ENCODE peak calls at places on chromosomes 1 and 21, in ten cellular contexts. N, H, Y, L, A, Q, S, O, Z and P are unnamed samples.

GRCh38 chr1:100034465-100034864 is 64.7 kb downstream of the SLC35A3 start:
- DNase-seq in N (no peak), H (peak), Y (peak), L (peak), A (no peak), Q (no peak), S (no peak), O (no peak), Z (no peak), P (no peak)

GRCh38 chr1:36673207-36673606 is 190.5 kb upstream of the CSF3R start:
- DNase-seq in N (no peak), H (no peak), Y (no peak), L (no peak), A (no peak), Q (no peak), S (no peak), O (no peak), Z (no peak), P (peak)

GRCh38 chr1:24003331-24003972 is 23.3 kb upstream of the SRSF10 start:
- DNase-seq in N (no peak), H (peak), Y (peak), L (peak), A (no peak), Q (no peak), S (no peak), O (peak), Z (no peak), P (no peak)

GRCh38 chr1:63967901-63968300 is 194.1 kb downstream of the ROR1 start:
- DNase-seq in N (no peak), H (peak), Y (no peak), L (no peak), A (no peak), Q (no peak), S (no peak), O (no peak), Z (no peak), P (no peak)

GRCh38 chr1:30877205-30877912 is 31.2 kb downstream of the SDC3 start:
- DNase-seq in N (peak), H (peak), Y (no peak), L (peak), A (peak), Q (peak), S (peak), O (peak), Z (peak), P (no peak)

GRCh38 chr21:44862869-44863685 is 10.4 kb downstream of the PTTG1IP start:
- DNase-seq in N (peak), H (no peak), Y (no peak), L (no peak), A (no peak), Q (no peak), S (no peak), O (no peak), Z (no peak), P (no peak)

GRCh38 chr1:202589190-202589680 is 121.0 kb downstream of the SYT2 start:
- DNase-seq in N (peak), H (peak), Y (peak), L (peak), A (no peak), Q (peak), S (no peak), O (peak), Z (peak), P (peak)

GRCh38 chr1:245541389-245541788 is 386.6 kb downstream of the KIF26B start:
- DNase-seq in N (no peak), H (no peak), Y (no peak), L (no peak), A (no peak), Q (no peak), S (no peak), O (no peak), Z (no peak), P (no peak)

GRCh38 chr1:85494074-85494956 is 29.4 kb upstream of the DDAH1 start:
- DNase-seq in N (no peak), H (no peak), Y (peak), L (no peak), A (no peak), Q (no peak), S (no peak), O (no peak), Z (no peak), P (no peak)

GRCh38 chr1:28326980-28327379 is 1.9 kb upstream of the MED18 start:
- DNase-seq in N (no peak), H (no peak), Y (no peak), L (no peak), A (no peak), Q (no peak), S (no peak), O (peak), Z (no peak), P (no peak)

GRCh38 chr1:48216941-48217340 is 5.6 kb upstream of the SLC5A9 start:
- DNase-seq in N (no peak), H (no peak), Y (no peak), L (no peak), A (no peak), Q (no peak), S (no peak), O (no peak), Z (no peak), P (no peak)

GRCh38 chr1:212746546-212746945 is 45.0 kb downstream of the NSL1 start:
- DNase-seq in N (no peak), H (no peak), Y (no peak), L (no peak), A (no peak), Q (no peak), S (no peak), O (no peak), Z (no peak), P (no peak)

GRCh38 chr1:184724843-184725242 is 29.8 kb downstream of the EDEM3 start:
- DNase-seq in N (no peak), H (no peak), Y (no peak), L (no peak), A (no peak), Q (no peak), S (no peak), O (no peak), Z (no peak), P (no peak)

GRCh38 chr1:2132222-2133038 is 62.1 kb downstream of the FAAP20 start:
- DNase-seq in N (peak), H (peak), Y (no peak), L (peak), A (peak), Q (peak), S (peak), O (peak), Z (peak), P (no peak)

GRCh38 chr1:237556911-237557310 is 333.8 kb downstream of the ZP4 start:
- DNase-seq in N (no peak), H (no peak), Y (no peak), L (no peak), A (no peak), Q (no peak), S (no peak), O (no peak), Z (no peak), P (no peak)
- H3K27ac ChIP-seq in N (no peak), H (no peak), Y (no peak), L (peak), A (no peak), Q (no peak), S (no peak), O (no peak), Z (no peak), P (no peak)

DNA sequence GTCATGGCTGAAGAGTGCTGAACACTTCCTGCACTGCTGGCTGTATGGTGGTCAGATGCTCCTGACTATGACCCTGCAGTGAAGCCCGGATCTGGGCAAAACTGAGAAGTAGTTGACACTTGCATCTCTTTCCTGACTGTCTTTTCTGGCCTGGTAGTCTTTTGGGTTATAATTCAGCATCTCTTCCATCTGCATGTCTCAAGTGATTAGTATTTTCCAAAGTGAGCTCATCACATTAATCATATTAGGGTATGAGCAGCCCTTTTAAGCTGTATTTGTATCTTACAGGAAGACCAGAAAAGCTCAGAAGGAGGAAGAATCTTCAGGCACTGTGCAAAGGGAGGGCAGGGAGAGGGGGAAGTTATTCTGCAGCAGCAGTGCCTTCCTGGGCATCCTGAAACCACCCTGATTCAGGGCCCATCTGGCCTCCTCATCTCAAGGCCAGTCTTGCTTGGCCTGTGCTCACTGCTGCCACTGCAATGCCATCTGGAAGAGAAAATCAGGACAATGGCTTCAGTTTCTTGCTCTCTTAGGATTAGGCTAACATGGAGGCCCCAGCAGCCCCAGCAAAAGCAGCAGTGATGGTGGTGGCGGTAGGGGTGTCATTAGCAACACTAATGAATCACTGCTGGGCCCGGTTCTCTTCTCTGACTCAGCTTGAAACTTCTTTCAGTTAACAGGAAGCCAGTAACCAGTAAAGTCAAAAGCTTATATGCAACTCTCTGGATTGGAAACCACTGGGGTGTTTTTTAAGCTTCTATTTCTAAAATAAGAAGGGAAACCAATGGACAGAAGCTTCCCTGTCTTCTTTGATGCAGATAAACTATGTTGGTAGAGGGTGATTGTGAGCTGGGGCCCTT is 63.3 kb upstream of the WDR26 start:
- DNase-seq in N (peak), H (peak), Y (no peak), L (peak), A (no peak), Q (peak), S (no peak), O (peak), Z (no peak), P (no peak)
- H3K27ac ChIP-seq in N (peak), H (peak), Y (no peak), L (no peak), A (peak), Q (peak), S (peak), O (peak), Z (peak), P (peak)

DNA sequence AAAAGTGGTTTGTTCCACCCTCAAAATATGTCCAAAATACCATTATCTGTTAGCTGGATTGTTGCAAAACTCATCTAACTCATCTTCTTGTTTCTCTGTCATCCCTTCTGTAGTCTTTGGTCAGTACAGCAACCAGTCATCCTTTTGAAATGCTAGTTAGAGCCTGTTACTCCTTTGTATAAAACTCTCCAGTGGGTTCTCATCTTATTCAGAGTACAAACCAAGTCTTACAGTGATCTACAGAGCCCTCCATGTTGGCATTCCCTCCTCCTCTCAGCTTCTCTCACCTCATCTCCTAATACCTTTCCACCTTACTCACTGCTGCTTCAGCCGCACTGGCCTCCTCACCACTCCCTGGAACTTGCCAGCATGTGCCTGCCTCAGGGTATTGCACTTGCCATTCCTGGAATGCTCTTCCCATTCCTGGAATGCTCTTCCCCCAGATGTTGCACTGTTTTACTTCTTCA is 70.6 kb downstream of the LAMC1 start:
- DNase-seq in N (no peak), H (no peak), Y (no peak), L (peak), A (no peak), Q (no peak), S (no peak), O (peak), Z (no peak), P (no peak)
- H3K27ac ChIP-seq in N (peak), H (peak), Y (no peak), L (no peak), A (no peak), Q (no peak), S (no peak), O (peak), Z (peak), P (no peak)

GRCh38 chr1:41954533-41954944 is 35.8 kb upstream of the HIVEP3 start:
- DNase-seq in N (no peak), H (peak), Y (no peak), L (peak), A (no peak), Q (no peak), S (no peak), O (peak), Z (no peak), P (no peak)
- H3K27ac ChIP-seq in N (no peak), H (no peak), Y (no peak), L (no peak), A (no peak), Q (no peak), S (no peak), O (peak), Z (no peak), P (no peak)

DNA sequence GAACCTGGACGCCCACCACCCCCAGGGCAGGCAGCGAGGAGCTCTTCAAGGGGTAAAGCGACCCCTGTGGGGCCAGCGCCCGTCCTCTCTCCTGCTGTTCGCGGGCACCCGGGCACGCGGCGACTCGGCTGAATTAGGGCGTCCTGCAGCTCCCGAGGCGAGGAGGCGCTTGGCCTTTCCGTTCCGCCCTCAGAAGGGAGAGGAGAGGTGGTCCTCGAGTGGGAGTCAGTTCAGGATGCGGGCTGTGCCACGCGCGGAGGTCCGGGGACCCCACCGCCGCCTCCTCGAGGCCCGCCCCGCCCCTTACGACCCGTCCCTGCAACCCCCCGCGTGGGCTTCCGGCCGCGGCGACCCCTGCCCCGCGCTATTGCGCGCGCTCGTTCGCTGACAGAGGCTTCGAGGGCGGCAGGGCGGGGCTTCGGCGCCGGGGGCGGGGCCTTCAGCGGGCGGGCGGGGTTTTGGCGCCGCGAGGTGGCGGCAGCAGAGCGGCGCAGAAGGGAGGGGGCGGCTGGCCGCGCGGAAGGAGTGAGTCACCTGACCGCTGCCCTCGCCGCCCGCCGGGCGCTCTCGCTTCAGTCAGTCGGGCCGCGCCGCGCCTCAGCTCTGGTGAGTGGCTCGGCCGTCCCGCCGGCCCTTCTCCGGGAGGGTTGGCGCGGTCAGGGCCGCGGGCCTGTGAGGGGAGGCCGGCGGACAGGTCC is at the start of gene BACH1:
- DNase-seq in N (peak), H (peak), Y (peak), L (peak), A (peak), Q (peak), S (peak), O (peak), Z (peak), P (peak)
- H3K27ac ChIP-seq in N (peak), H (peak), Y (peak), L (peak), A (peak), Q (peak), S (peak), O (peak), Z (peak), P (peak)

GRCh38 chr1:218463194-218464156 is 118.3 kb downstream of the TGFB2 start:
- DNase-seq in N (peak), H (peak), Y (no peak), L (peak), A (peak), Q (peak), S (no peak), O (peak), Z (peak), P (peak)
- H3K27ac ChIP-seq in N (peak), H (peak), Y (no peak), L (peak), A (peak), Q (peak), S (peak), O (peak), Z (peak), P (peak)